ENCODE peak calls at places on chromosomes 11 and 22, in six cellular contexts. One of them, this sample, is unnamed.
A peak's percentile ranks its signal among the peaks of the same experiment; 100 is the strongest.

GRCh38 chr11:102420547-102420946 is 32.0 kb downstream of the TMEM123 start:
- DNase-seq in gastrocnemius medialis: no peak
- DNase-seq in AG04450: no peak
- DNase-seq in H7: no peak
- DNase-seq in cardiac muscle cell: no peak
- DNase-seq in mesendoderm: no peak
- DNase-seq in this sample: no peak

GRCh38 chr22:45261407-45262088 is 20.9 kb upstream of the KIAA0930 start:
- DNase-seq in mesendoderm: no peak
- DNase-seq in cardiac muscle cell: no peak
- DNase-seq in AG04450: no peak
- DNase-seq in H7: no peak
- DNase-seq in gastrocnemius medialis: no peak
- DNase-seq in this sample: no peak

GRCh38 chr22:32574397-32574796 is 99.8 kb downstream of the FBXO7 start:
- DNase-seq in mesendoderm: peak; percentile 18
- DNase-seq in H7: no peak
- DNase-seq in AG04450: no peak
- DNase-seq in cardiac muscle cell: no peak
- DNase-seq in gastrocnemius medialis: no peak
- DNase-seq in this sample: no peak

GRCh38 chr11:86459682-86460460 is 85.2 kb downstream of the CCDC81 start:
- DNase-seq in gastrocnemius medialis: no peak
- DNase-seq in cardiac muscle cell: no peak
- DNase-seq in H7: no peak
- DNase-seq in mesendoderm: peak; percentile 90
- DNase-seq in AG04450: peak; percentile 83
- DNase-seq in this sample: peak; percentile 81

GRCh38 chr11:19241260-19242183 is 777 bp upstream of the E2F8 start:
- DNase-seq in H7: peak; percentile 96
- DNase-seq in mesendoderm: peak; percentile 73
- DNase-seq in gastrocnemius medialis: no peak
- DNase-seq in AG04450: no peak
- DNase-seq in cardiac muscle cell: peak; percentile 68
- DNase-seq in this sample: peak; percentile 63

GRCh38 chr11:60835472-60835871 is 6.4 kb upstream of the CCDC86 start:
- DNase-seq in H7: no peak
- DNase-seq in AG04450: no peak
- DNase-seq in mesendoderm: no peak
- DNase-seq in gastrocnemius medialis: no peak
- DNase-seq in cardiac muscle cell: no peak
- DNase-seq in this sample: no peak

GRCh38 chr11:24386551-24387404 is 110.1 kb upstream of the LUZP2 start:
- DNase-seq in H7: peak; percentile 6
- DNase-seq in mesendoderm: peak; percentile 82
- DNase-seq in gastrocnemius medialis: no peak
- DNase-seq in cardiac muscle cell: peak; percentile 56
- DNase-seq in AG04450: peak; percentile 24
- DNase-seq in this sample: peak; percentile 53

GRCh38 chr22:44407404-44408226 is 90.4 kb downstream of the RTL6 start:
- DNase-seq in AG04450: no peak
- DNase-seq in mesendoderm: no peak
- DNase-seq in gastrocnemius medialis: no peak
- DNase-seq in cardiac muscle cell: no peak
- DNase-seq in H7: peak; percentile 30
- DNase-seq in this sample: no peak

GRCh38 chr11:10622957-10623787 is 54.7 kb upstream of the LYVE1 start:
- DNase-seq in cardiac muscle cell: no peak
- DNase-seq in AG04450: no peak
- DNase-seq in H7: no peak
- DNase-seq in mesendoderm: no peak
- DNase-seq in gastrocnemius medialis: no peak
- DNase-seq in this sample: no peak

GRCh38 chr11:46352063-46352841 is 5.0 kb downstream of the DGKZ start:
- DNase-seq in AG04450: no peak
- DNase-seq in gastrocnemius medialis: peak; percentile 46
- DNase-seq in cardiac muscle cell: peak; percentile 70
- DNase-seq in H7: peak; percentile 93
- DNase-seq in mesendoderm: peak; percentile 82
- DNase-seq in this sample: peak; percentile 88

GRCh38 chr22:49473286-49473685 is 354.4 kb downstream of the BRD1 start:
- DNase-seq in H7: no peak
- DNase-seq in gastrocnemius medialis: no peak
- DNase-seq in mesendoderm: no peak
- DNase-seq in cardiac muscle cell: no peak
- DNase-seq in AG04450: no peak
- DNase-seq in this sample: no peak

GRCh38 chr11:106389096-106389495 is 311.6 kb downstream of the AASDHPPT start:
- DNase-seq in gastrocnemius medialis: no peak
- DNase-seq in cardiac muscle cell: no peak
- DNase-seq in H7: no peak
- DNase-seq in mesendoderm: no peak
- DNase-seq in AG04450: no peak
- DNase-seq in this sample: no peak

GRCh38 chr22:43152355-43153071 is 1.2 kb downstream of the TSPO start:
- DNase-seq in cardiac muscle cell: no peak
- DNase-seq in gastrocnemius medialis: peak; percentile 45
- DNase-seq in AG04450: no peak
- DNase-seq in H7: peak; percentile 81
- DNase-seq in mesendoderm: peak; percentile 11
- DNase-seq in this sample: peak; percentile 71

GRCh38 chr22:41230399-41230785 is 10.3 kb downstream of the CHADL start:
- DNase-seq in mesendoderm: no peak
- DNase-seq in cardiac muscle cell: no peak
- DNase-seq in H7: peak; percentile 32
- DNase-seq in AG04450: no peak
- DNase-seq in gastrocnemius medialis: no peak
- DNase-seq in this sample: no peak

GRCh38 chr22:20783844-20784723 is 10.2 kb downstream of the SERPIND1 start:
- DNase-seq in AG04450: peak; percentile 20
- DNase-seq in H7: peak; percentile 76
- DNase-seq in mesendoderm: peak; percentile 83
- DNase-seq in cardiac muscle cell: peak; percentile 61
- DNase-seq in gastrocnemius medialis: peak; percentile 7
- DNase-seq in this sample: peak; percentile 88

GRCh38 chr11:65968600-65969482 is 7.3 kb downstream of the SART1 start:
- DNase-seq in gastrocnemius medialis: peak; percentile 57
- DNase-seq in mesendoderm: peak; percentile 22
- DNase-seq in AG04450: no peak
- DNase-seq in cardiac muscle cell: no peak
- DNase-seq in H7: no peak
- DNase-seq in this sample: no peak

GRCh38 chr11:68002943-68003845 is 703 bp downstream of the UNC93B1 start:
- DNase-seq in H7: peak; percentile 85
- DNase-seq in AG04450: no peak
- DNase-seq in gastrocnemius medialis: no peak
- DNase-seq in mesendoderm: no peak
- DNase-seq in cardiac muscle cell: peak; percentile 51
- DNase-seq in this sample: no peak

GRCh38 chr22:29724843-29725242 is 5.0 kb downstream of the CABP7 start:
- DNase-seq in cardiac muscle cell: no peak
- DNase-seq in gastrocnemius medialis: no peak
- DNase-seq in AG04450: no peak
- DNase-seq in H7: no peak
- DNase-seq in mesendoderm: no peak
- DNase-seq in this sample: no peak

GRCh38 chr11:77107950-77108349 is 5.3 kb downstream of the OMP start:
- DNase-seq in cardiac muscle cell: no peak
- DNase-seq in AG04450: peak; percentile 52
- DNase-seq in H7: no peak
- DNase-seq in mesendoderm: no peak
- DNase-seq in gastrocnemius medialis: no peak
- DNase-seq in this sample: no peak

GRCh38 chr11:11611381-11611780 is 10.4 kb downstream of the GALNT18 start:
- DNase-seq in H7: no peak
- DNase-seq in AG04450: no peak
- DNase-seq in cardiac muscle cell: no peak
- DNase-seq in gastrocnemius medialis: no peak
- DNase-seq in mesendoderm: no peak
- DNase-seq in this sample: no peak

GRCh38 chr11:65501005-65501529 is 2.2 kb downstream of the MALAT1 start:
- DNase-seq in gastrocnemius medialis: no peak
- DNase-seq in cardiac muscle cell: no peak
- DNase-seq in AG04450: no peak
- DNase-seq in mesendoderm: no peak
- DNase-seq in H7: no peak
- DNase-seq in this sample: peak; percentile 53

GRCh38 chr22:45686004-45686403 is 14.4 kb downstream of the ATXN10 start:
- DNase-seq in cardiac muscle cell: no peak
- DNase-seq in H7: no peak
- DNase-seq in AG04450: no peak
- DNase-seq in gastrocnemius medialis: no peak
- DNase-seq in mesendoderm: no peak
- DNase-seq in this sample: no peak

DNA sequence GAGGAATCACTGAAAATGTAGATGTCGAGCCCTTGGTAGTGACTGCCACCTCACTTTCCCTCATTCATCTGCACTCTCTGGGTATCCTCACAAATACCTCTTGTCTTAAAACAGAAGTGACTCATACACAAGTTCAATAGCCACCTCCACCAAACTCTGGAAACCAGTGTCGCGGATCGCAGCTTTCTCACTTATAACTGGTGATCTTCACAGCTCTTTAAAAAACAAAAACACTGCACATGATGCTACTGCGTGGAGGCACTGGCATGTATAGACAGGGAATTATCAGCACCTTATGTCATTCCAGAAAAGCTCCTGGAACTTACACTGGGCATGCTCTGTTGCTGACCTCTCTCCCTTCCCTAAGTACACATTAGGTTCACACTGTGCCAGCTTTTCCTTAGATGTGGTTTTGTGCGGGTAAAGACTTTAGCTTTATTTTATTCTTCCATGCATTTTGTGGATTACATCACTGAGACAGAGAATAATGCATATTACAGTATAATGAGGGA is 425.5 kb upstream of the CADM1 start:
- DNase-seq in H7: no peak
- DNase-seq in mesendoderm: no peak
- DNase-seq in AG04450: no peak
- DNase-seq in cardiac muscle cell: no peak
- DNase-seq in gastrocnemius medialis: no peak
- DNase-seq in this sample: no peak
- H3K4me3 ChIP-seq in H7: no peak overlapping the region
- H3K4me3 ChIP-seq in mesendoderm: no peak overlapping the region
- H3K4me3 ChIP-seq in AG04450: no peak overlapping the region
- H3K4me3 ChIP-seq in cardiac muscle cell: no peak overlapping the region
- H3K4me3 ChIP-seq in gastrocnemius medialis: no peak overlapping the region
- H3K4me3 ChIP-seq in this sample: no peak overlapping the region

DNA sequence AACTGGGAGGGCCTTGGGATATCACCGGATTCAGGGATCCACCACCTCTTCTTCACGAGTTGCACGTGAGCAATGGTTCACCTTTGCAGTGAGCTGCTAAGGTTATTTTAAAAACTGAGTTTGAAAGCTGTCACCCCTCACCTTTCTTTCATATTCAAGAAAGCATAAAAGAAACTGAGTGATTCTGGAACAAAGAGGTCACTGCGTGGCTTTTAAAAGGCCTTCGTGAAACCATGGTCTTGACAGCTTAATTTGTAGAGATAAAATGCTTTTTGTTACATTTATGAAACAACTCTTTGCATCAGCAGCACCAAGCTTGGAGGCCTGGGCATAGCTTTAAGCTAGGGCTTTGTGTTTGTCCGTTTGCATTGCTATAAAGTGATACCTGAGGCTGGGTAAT is 101.4 kb upstream of the NECTIN1 start:
- DNase-seq in H7: no peak
- DNase-seq in cardiac muscle cell: no peak
- DNase-seq in mesendoderm: no peak
- DNase-seq in AG04450: no peak
- DNase-seq in gastrocnemius medialis: no peak
- DNase-seq in this sample: no peak
- H3K27me3 ChIP-seq in H7: no peaks in the 10 kb centered on the region
- H3K27me3 ChIP-seq in cardiac muscle cell: no peaks in the 10 kb centered on the region
- H3K27me3 ChIP-seq in mesendoderm: no peaks in the 10 kb centered on the region
- H3K27me3 ChIP-seq in AG04450: peaks cover 10% of the 10 kb centered on the region
- H3K27me3 ChIP-seq in gastrocnemius medialis: peaks cover 4% of the 10 kb centered on the region
- H3K27me3 ChIP-seq in this sample: peaks cover 13% of the 10 kb centered on the region

GRCh38 chr11:123481647-123482046 is 51.6 kb downstream of the GRAMD1B start:
- DNase-seq in AG04450: no peak
- DNase-seq in gastrocnemius medialis: no peak
- DNase-seq in H7: no peak
- DNase-seq in mesendoderm: no peak
- DNase-seq in cardiac muscle cell: no peak
- DNase-seq in this sample: no peak
- H3K4me3 ChIP-seq in AG04450: no peak overlapping the region
- H3K4me3 ChIP-seq in gastrocnemius medialis: no peak overlapping the region
- H3K4me3 ChIP-seq in H7: no peak overlapping the region
- H3K4me3 ChIP-seq in mesendoderm: no peak overlapping the region
- H3K4me3 ChIP-seq in cardiac muscle cell: no peak overlapping the region
- H3K4me3 ChIP-seq in this sample: no peak overlapping the region

GRCh38 chr11:118076754-118077281 is at the start of gene TMPRSS4:
- DNase-seq in gastrocnemius medialis: no peak
- DNase-seq in H7: peak; percentile 66
- DNase-seq in mesendoderm: peak; percentile 51
- DNase-seq in AG04450: no peak
- DNase-seq in cardiac muscle cell: no peak
- DNase-seq in this sample: no peak
- H3K27me3 ChIP-seq in gastrocnemius medialis: no peaks in the 10 kb centered on the region
- H3K27me3 ChIP-seq in H7: no peaks in the 10 kb centered on the region
- H3K27me3 ChIP-seq in mesendoderm: no peaks in the 10 kb centered on the region
- H3K27me3 ChIP-seq in AG04450: peaks cover 8% of the 10 kb centered on the region
- H3K27me3 ChIP-seq in cardiac muscle cell: no peaks in the 10 kb centered on the region
- H3K27me3 ChIP-seq in this sample: peaks cover 17% of the 10 kb centered on the region

DNA sequence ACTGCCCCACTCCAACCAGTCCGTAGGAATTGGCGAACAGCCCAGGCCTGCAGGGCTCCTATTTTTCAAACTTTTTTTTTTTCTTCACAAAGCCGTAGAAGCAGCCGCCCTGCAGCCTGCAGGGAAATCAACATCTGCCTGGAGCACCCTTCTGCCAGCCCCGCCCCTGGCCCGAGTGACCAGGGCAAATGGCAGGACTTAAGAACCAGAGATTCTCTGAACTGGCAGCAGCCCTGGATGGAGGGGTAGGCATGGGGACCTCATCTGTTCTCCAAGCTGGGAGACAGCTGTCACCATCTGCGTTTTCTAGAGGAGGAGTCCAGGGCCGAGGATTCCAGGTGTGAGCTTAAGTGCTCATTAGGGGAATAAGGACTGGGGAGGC is 5.6 kb downstream of the SCN2B start:
- DNase-seq in H7: no peak
- DNase-seq in AG04450: no peak
- DNase-seq in gastrocnemius medialis: no peak
- DNase-seq in cardiac muscle cell: no peak
- DNase-seq in mesendoderm: no peak
- DNase-seq in this sample: no peak
- H3K4me3 ChIP-seq in H7: peak overlapping the region; percentile 30
- H3K4me3 ChIP-seq in AG04450: no peak overlapping the region
- H3K4me3 ChIP-seq in gastrocnemius medialis: no peak overlapping the region
- H3K4me3 ChIP-seq in cardiac muscle cell: no peak overlapping the region
- H3K4me3 ChIP-seq in mesendoderm: no peak overlapping the region
- H3K4me3 ChIP-seq in this sample: no peak overlapping the region

GRCh38 chr22:22058649-22059475 is 76.3 kb upstream of the TOP3B start:
- DNase-seq in H7: no peak
- DNase-seq in cardiac muscle cell: no peak
- DNase-seq in gastrocnemius medialis: no peak
- DNase-seq in AG04450: no peak
- DNase-seq in mesendoderm: no peak
- DNase-seq in this sample: no peak
- H3K27me3 ChIP-seq in H7: peaks cover 71% of the 10 kb centered on the region
- H3K27me3 ChIP-seq in cardiac muscle cell: peaks cover 20% of the 10 kb centered on the region
- H3K27me3 ChIP-seq in gastrocnemius medialis: peaks cover 4% of the 10 kb centered on the region
- H3K27me3 ChIP-seq in AG04450: peaks cover 28% of the 10 kb centered on the region
- H3K27me3 ChIP-seq in mesendoderm: peaks cover 4% of the 10 kb centered on the region
- H3K27me3 ChIP-seq in this sample: peaks cover 19% of the 10 kb centered on the region

GRCh38 chr11:27717377-27717776 is 17.1 kb upstream of the BDNF start:
- DNase-seq in mesendoderm: no peak
- DNase-seq in gastrocnemius medialis: no peak
- DNase-seq in H7: peak; percentile 11
- DNase-seq in AG04450: no peak
- DNase-seq in cardiac muscle cell: no peak
- DNase-seq in this sample: no peak
- H3K4me3 ChIP-seq in mesendoderm: no peak overlapping the region
- H3K4me3 ChIP-seq in gastrocnemius medialis: no peak overlapping the region
- H3K4me3 ChIP-seq in H7: no peak overlapping the region
- H3K4me3 ChIP-seq in AG04450: peak overlapping the region; percentile 84
- H3K4me3 ChIP-seq in cardiac muscle cell: no peak overlapping the region
- H3K4me3 ChIP-seq in this sample: no peak overlapping the region